ENCODE peak calls at places on chromosomes 13 and 19, in four cellular contexts. One of them, this sample, is unnamed.
A peak's percentile ranks its signal among the peaks of the same experiment; 100 is the strongest.

GRCh38 chr19:40908981-40909380 is 26.9 kb upstream of the CYP2A7 start:
- DNase-seq in HepG2: no peak
- DNase-seq in mucosa of descending colon: no peak
- DNase-seq in lung: no peak
- DNase-seq in this sample: no peak

GRCh38 chr13:71524245-71525002 is 342.6 kb downstream of the DACH1 start:
- DNase-seq in HepG2: no peak
- DNase-seq in lung: no peak
- DNase-seq in mucosa of descending colon: no peak
- DNase-seq in this sample: no peak

GRCh38 chr19:42102877-42103276 is 26.9 kb downstream of the ZNF574 start:
- DNase-seq in HepG2: no peak
- DNase-seq in mucosa of descending colon: no peak
- DNase-seq in lung: no peak
- DNase-seq in this sample: no peak

GRCh38 chr13:111177081-111177711 is 62.1 kb downstream of the ARHGEF7 start:
- DNase-seq in HepG2: no peak
- DNase-seq in mucosa of descending colon: peak; percentile 66
- DNase-seq in lung: no peak
- DNase-seq in this sample: no peak

GRCh38 chr13:62185631-62186256 is 770.1 kb upstream of the PCDH20 start:
- DNase-seq in lung: no peak
- DNase-seq in mucosa of descending colon: no peak
- DNase-seq in HepG2: no peak
- DNase-seq in this sample: no peak

GRCh38 chr13:107209811-107210210 is 641.9 kb upstream of the ARGLU1 start:
- DNase-seq in HepG2: no peak
- DNase-seq in mucosa of descending colon: no peak
- DNase-seq in lung: no peak
- DNase-seq in this sample: no peak

GRCh38 chr19:4606921-4607678 is 32.2 kb upstream of the TNFAIP8L1 start:
- DNase-seq in lung: no peak
- DNase-seq in HepG2: no peak
- DNase-seq in mucosa of descending colon: no peak
- DNase-seq in this sample: no peak

GRCh38 chr19:46849610-46850009 is 1.0 kb downstream of the AP2S1 start:
- DNase-seq in HepG2: no peak
- DNase-seq in lung: no peak
- DNase-seq in mucosa of descending colon: no peak
- DNase-seq in this sample: no peak

GRCh38 chr19:28023064-28023463 is 1189.9 kb downstream of the UQCRFS1 start:
- DNase-seq in lung: no peak
- DNase-seq in mucosa of descending colon: no peak
- DNase-seq in HepG2: no peak
- DNase-seq in this sample: no peak

GRCh38 chr13:95740921-95741320 is 64.0 kb downstream of the DNAJC3 start:
- DNase-seq in lung: no peak
- DNase-seq in mucosa of descending colon: no peak
- DNase-seq in HepG2: no peak
- DNase-seq in this sample: no peak

GRCh38 chr19:41904118-41904870 is 21.3 kb downstream of the ARHGEF1 start:
- DNase-seq in lung: peak; percentile 92
- DNase-seq in mucosa of descending colon: peak; percentile 91
- DNase-seq in HepG2: peak; percentile 92
- DNase-seq in this sample: peak; percentile 69

GRCh38 chr13:50168803-50169202 is 153.6 kb downstream of the KCNRG start:
- DNase-seq in lung: no peak
- DNase-seq in mucosa of descending colon: no peak
- DNase-seq in HepG2: no peak
- DNase-seq in this sample: no peak

GRCh38 chr13:36362914-36363313 is 16.7 kb upstream of the SPART start:
- DNase-seq in HepG2: no peak
- DNase-seq in lung: no peak
- DNase-seq in mucosa of descending colon: no peak
- DNase-seq in this sample: no peak

GRCh38 chr13:114065926-114066774 is 66.3 kb downstream of the RASA3 start:
- DNase-seq in lung: no peak
- DNase-seq in mucosa of descending colon: peak; percentile 69
- DNase-seq in HepG2: no peak
- DNase-seq in this sample: no peak

GRCh38 chr13:29901714-29902631 is 51.6 kb upstream of the UBL3 start:
- DNase-seq in HepG2: no peak
- DNase-seq in mucosa of descending colon: no peak
- DNase-seq in lung: peak; percentile 56
- DNase-seq in this sample: no peak

GRCh38 chr19:41376241-41376997 is at the start of gene TMEM91:
- DNase-seq in lung: peak; percentile 59
- DNase-seq in HepG2: no peak
- DNase-seq in mucosa of descending colon: peak; percentile 54
- DNase-seq in this sample: no peak

GRCh38 chr19:38277969-38278680 is 13.8 kb downstream of the SPINT2 start:
- DNase-seq in lung: peak; percentile 61
- DNase-seq in HepG2: no peak
- DNase-seq in mucosa of descending colon: no peak
- DNase-seq in this sample: no peak

GRCh38 chr13:109783447-109783814 is 3.0 kb downstream of the IRS2 start:
- DNase-seq in mucosa of descending colon: no peak
- DNase-seq in lung: no peak
- DNase-seq in HepG2: no peak
- DNase-seq in this sample: no peak

GRCh38 chr13:24050292-24050711 is 110.2 kb upstream of the SPATA13 start:
- DNase-seq in lung: peak; percentile 43
- DNase-seq in HepG2: no peak
- DNase-seq in mucosa of descending colon: no peak
- DNase-seq in this sample: no peak

GRCh38 chr13:110562696-110563462 is 1.4 kb upstream of the RAB20 start:
- DNase-seq in lung: no peak
- DNase-seq in mucosa of descending colon: no peak
- DNase-seq in HepG2: peak; percentile 59
- DNase-seq in this sample: no peak

GRCh38 chr13:30880756-30881155 is 25.3 kb upstream of the MEDAG start:
- DNase-seq in mucosa of descending colon: no peak
- DNase-seq in lung: no peak
- DNase-seq in HepG2: peak; percentile 37
- DNase-seq in this sample: no peak

GRCh38 chr13:34577051-34577450 is 365.0 kb upstream of the NBEA start:
- DNase-seq in lung: no peak
- DNase-seq in HepG2: no peak
- DNase-seq in mucosa of descending colon: no peak
- DNase-seq in this sample: no peak

GRCh38 chr19:30669329-30670010 is 297.3 kb downstream of the ZNF536 start:
- DNase-seq in HepG2: peak; percentile 30
- DNase-seq in lung: no peak
- DNase-seq in mucosa of descending colon: no peak
- DNase-seq in this sample: no peak

GRCh38 chr13:71358218-71358617 is 508.8 kb downstream of the DACH1 start:
- DNase-seq in lung: no peak
- DNase-seq in mucosa of descending colon: no peak
- DNase-seq in HepG2: no peak
- DNase-seq in this sample: no peak

DNA sequence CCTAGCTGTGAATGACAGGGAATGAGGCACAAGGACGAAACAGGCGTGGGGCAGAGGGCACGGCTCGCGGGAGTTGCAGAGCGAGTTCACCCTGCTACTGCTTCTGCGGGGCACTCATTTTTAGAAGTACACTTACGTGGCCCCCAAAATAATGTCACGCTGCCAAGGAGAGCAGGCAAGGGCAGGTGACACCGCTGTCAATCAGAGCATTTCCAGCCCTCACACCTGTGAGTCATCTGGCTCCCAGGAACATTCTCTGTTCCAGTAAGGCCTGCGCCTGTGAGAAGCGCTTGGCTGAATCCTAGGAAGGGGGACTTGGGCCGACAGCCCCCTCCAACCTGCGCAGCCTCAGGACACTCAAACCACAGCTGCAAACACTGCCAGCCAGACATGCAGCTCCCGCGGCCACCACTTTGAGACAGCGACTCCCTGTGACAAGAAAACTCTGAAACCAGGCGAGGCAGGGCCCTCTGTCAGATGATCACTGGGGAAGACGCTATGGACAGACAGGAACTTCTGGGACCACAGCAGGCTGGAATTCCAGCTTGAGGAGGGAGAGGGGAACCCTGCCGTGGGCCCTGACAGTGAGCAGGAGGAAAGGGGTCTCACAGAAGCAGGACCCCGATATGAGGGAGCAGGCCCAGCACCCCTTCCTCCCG is 12.7 kb downstream of the DOT1L start:
- DNase-seq in mucosa of descending colon: no peak
- DNase-seq in HepG2: no peak
- DNase-seq in lung: peak; percentile 60
- DNase-seq in this sample: no peak
- H3K4me3 ChIP-seq in mucosa of descending colon: no peak overlapping the region
- H3K4me3 ChIP-seq in HepG2: no peak overlapping the region
- H3K4me3 ChIP-seq in lung: no peak overlapping the region
- H3K4me3 ChIP-seq in this sample: no peak overlapping the region

DNA sequence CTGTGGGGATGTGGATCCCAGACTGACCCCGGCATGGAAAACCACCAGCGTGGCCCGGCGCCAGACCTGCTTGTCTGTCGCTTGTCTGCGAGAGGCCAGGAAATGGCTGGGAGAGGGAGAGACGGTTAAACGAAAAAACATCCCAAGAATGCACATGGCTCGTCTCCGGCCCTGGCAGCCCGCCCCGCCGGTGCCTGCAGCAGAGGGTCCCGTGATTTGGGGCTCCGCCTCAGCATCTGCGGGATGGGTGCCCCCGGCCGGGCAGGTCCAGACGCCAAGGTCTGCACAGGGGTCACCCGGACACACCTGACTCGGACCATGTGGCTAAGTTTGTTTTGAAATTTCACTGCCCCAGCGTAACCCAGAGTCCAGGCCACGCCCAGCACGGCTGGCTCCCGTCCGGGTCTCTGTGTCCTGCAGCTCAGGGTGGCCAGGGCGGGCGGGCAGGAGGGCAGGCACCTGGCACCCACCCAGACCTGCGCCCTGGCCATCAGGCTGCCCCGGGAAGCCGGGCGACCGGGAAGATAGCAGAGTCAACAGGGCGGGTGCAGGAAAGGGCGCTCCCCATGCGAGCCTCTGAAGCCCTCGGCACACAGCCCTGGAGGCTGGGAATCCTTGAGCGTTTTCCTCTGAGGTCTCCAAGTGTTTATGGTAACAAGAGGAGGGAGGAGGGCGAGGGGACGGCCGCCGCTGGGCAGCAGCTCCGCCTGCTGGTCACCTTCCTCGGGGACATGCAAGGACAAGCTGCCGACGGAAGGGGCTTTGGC is 103.2 kb downstream of the GADD45B start:
- DNase-seq in HepG2: peak; percentile 90
- DNase-seq in lung: peak; percentile 88
- DNase-seq in mucosa of descending colon: peak; percentile 87
- DNase-seq in this sample: peak; percentile 78
- TF ChIP-seq CTCF in HepG2: peak; percentile 97
- TF ChIP-seq CTCF in lung: peak; percentile 85
- TF ChIP-seq CTCF in mucosa of descending colon: peak; percentile 73
- TF ChIP-seq CTCF in this sample: peak; percentile 99

GRCh38 chr13:98896868-98897144 is 81.1 kb downstream of the DOCK9 start:
- DNase-seq in lung: no peak
- DNase-seq in mucosa of descending colon: no peak
- DNase-seq in HepG2: no peak
- DNase-seq in this sample: no peak

GRCh38 chr13:98897706-98898105 is 80.2 kb downstream of the DOCK9 start:
- DNase-seq in mucosa of descending colon: no peak
- DNase-seq in HepG2: no peak
- DNase-seq in lung: no peak
- DNase-seq in this sample: no peak

GRCh38 chr13:98893361-98893760 is 84.5 kb downstream of the DOCK9 start:
- DNase-seq in lung: no peak
- DNase-seq in HepG2: no peak
- DNase-seq in mucosa of descending colon: no peak
- DNase-seq in this sample: no peak

GRCh38 chr13:98892821-98893220 is 85.0 kb downstream of the DOCK9 start:
- DNase-seq in mucosa of descending colon: no peak
- DNase-seq in HepG2: no peak
- DNase-seq in lung: no peak
- DNase-seq in this sample: no peak

DNA sequence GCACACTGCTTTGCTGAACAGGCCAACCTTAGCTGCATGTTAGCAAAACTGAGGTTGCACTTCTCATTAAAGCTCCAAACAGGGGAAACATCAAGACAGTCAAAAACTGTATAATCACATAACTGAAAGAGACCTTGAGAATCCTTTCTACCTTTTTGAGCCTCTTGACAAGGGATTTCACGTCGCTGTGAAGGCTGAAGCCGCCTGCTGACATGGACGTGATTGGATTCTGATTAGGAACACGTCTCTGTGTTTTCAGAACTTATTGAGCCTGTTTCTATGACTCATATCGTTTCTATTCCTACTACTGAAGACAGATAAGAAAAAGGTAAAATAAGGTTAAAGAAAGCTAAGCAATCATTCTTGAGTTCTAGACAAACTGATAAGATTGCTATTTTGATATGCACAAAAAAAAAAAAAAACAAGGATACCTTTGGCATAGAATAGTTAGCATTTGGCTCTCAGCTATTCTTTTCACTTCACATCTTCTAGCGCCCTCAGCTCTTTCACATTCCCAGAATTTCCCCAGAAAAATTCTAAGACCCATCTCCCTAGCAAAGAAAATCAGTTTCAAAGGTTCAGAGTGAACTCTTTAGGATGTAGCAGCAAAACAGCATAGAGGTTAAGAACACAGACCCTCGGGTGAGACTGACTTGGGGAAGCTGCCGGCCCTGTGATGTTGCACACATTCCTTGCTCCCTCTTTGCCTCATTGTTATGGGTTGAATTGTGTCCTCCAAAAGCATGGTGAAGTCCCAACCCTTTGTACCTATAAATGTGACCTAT is 81.6 kb downstream of the DOCK9 start:
- DNase-seq in HepG2: no peak
- DNase-seq in mucosa of descending colon: no peak
- DNase-seq in lung: no peak
- DNase-seq in this sample: no peak
- H3K4me3 ChIP-seq in HepG2: no peak overlapping the region
- H3K4me3 ChIP-seq in mucosa of descending colon: no peak overlapping the region
- H3K4me3 ChIP-seq in lung: no peak overlapping the region
- H3K4me3 ChIP-seq in this sample: no peak overlapping the region

GRCh38 chr13:73275163-73275562 is 216.4 kb downstream of the KLF5 start:
- DNase-seq in mucosa of descending colon: no peak
- DNase-seq in HepG2: no peak
- DNase-seq in lung: no peak
- DNase-seq in this sample: no peak
- TF ChIP-seq CTCF in mucosa of descending colon: no peak
- TF ChIP-seq CTCF in HepG2: no peak
- TF ChIP-seq CTCF in lung: no peak
- TF ChIP-seq CTCF in this sample: no peak

This sample was measured in LNCaP clone FGC.